ENCODE peak calls at places on chromosome 18, in eight cellular contexts. F is HCT116; A is upper lobe of left lung; I is IMR-90; O is Peyer's patch; L is uterus; D is sigmoid colon; E is CD8-positive, alpha-beta memory T cell. S is an unnamed sample. For H3K4me1 and H3K9me3, the result is how much of the 10 kb centered on the place peaks cover.

GRCh38 chr18:31100598-31101147 is 1.5 kb downstream of the DSC2 start:
- DNase-seq in L (no peak), I (no peak), E (no peak), O (no peak), D (no peak), A (peak), F (no peak), S (no peak)

GRCh38 chr18:56888978-56889377 is 237.8 kb downstream of the WDR7 start:
- DNase-seq in D (no peak), O (no peak), E (no peak), A (no peak), I (no peak), L (no peak), F (no peak), S (no peak)

GRCh38 chr18:7778181-7778580 is 211.1 kb downstream of the PTPRM start:
- DNase-seq in I (peak), F (no peak), L (no peak), E (no peak), O (no peak), D (no peak), A (no peak), S (no peak)

GRCh38 chr18:49072940-49073339 is 122.2 kb upstream of the SMAD7 start:
- DNase-seq in L (no peak), I (peak), A (no peak), D (no peak), O (no peak), F (no peak), E (no peak), S (no peak)

GRCh38 chr18:55144226-55144625 is 185.0 kb upstream of the CCDC68 start:
- DNase-seq in F (no peak), A (no peak), I (no peak), L (no peak), E (no peak), D (no peak), O (no peak), S (no peak)

GRCh38 chr18:69882965-69883668 is 64.6 kb downstream of the CD226 start:
- DNase-seq in E (no peak), I (no peak), A (no peak), F (no peak), L (no peak), O (no peak), D (no peak), S (no peak)

GRCh38 chr18:48667276-48668254 is 128.7 kb downstream of the CTIF start:
- DNase-seq in E (no peak), F (no peak), D (no peak), L (no peak), I (peak), O (no peak), A (no peak), S (no peak)

GRCh38 chr18:75679347-75679746 is 251.8 kb upstream of the SMIM21 start:
- DNase-seq in A (no peak), E (no peak), O (no peak), I (no peak), F (no peak), D (peak), L (peak), S (no peak)

GRCh38 chr18:74722237-74722636 is 124.6 kb downstream of the ZNF407 start:
- DNase-seq in I (peak), D (no peak), O (no peak), A (peak), L (no peak), E (no peak), F (no peak), S (no peak)

GRCh38 chr18:22563098-22563707 is 145.5 kb upstream of the CTAGE1 start:
- DNase-seq in F (peak), O (no peak), D (no peak), L (no peak), E (peak), I (peak), A (peak), S (no peak)

GRCh38 chr18:51151185-51151567 is 46.3 kb downstream of the MEX3C start:
- DNase-seq in F (no peak), D (no peak), L (no peak), I (no peak), A (no peak), O (no peak), E (no peak), S (no peak)

GRCh38 chr18:48996901-48997463 is 46.2 kb upstream of the SMAD7 start:
- DNase-seq in O (no peak), D (no peak), E (peak), F (peak), A (no peak), L (no peak), I (peak), S (peak)

GRCh38 chr18:10232062-10232461 is 222.4 kb upstream of the APCDD1 start:
- DNase-seq in I (no peak), E (no peak), D (no peak), F (no peak), O (no peak), A (peak), L (no peak), S (no peak)

GRCh38 chr18:62991389-62991788 is 276.0 kb downstream of the PHLPP1 start:
- DNase-seq in A (no peak), L (no peak), D (no peak), E (no peak), O (no peak), I (no peak), F (no peak), S (no peak)

GRCh38 chr18:35526476-35527120 is 28.8 kb upstream of the INO80C start:
- DNase-seq in O (no peak), A (peak), L (peak), D (no peak), E (no peak), I (no peak), F (no peak), S (no peak)

GRCh38 chr18:62245699-62246098 is 58.6 kb downstream of the RELCH start:
- DNase-seq in F (no peak), I (no peak), O (no peak), E (no peak), D (no peak), L (no peak), A (no peak), S (no peak)

GRCh38 chr18:9106800-9107574 is 4.5 kb downstream of the NDUFV2 start:
- DNase-seq in A (no peak), E (no peak), L (no peak), F (no peak), I (no peak), O (no peak), D (no peak), S (no peak)

GRCh38 chr18:9106094-9106493 is 3.6 kb downstream of the NDUFV2 start:
- DNase-seq in E (no peak), L (no peak), O (no peak), F (no peak), A (no peak), D (no peak), I (no peak), S (no peak)

GRCh38 chr18:9105420-9105819 is 2.9 kb downstream of the NDUFV2 start:
- DNase-seq in L (no peak), E (no peak), F (no peak), O (no peak), I (no peak), A (no peak), D (no peak), S (no peak)

GRCh38 chr18:9109523-9109922 is 7.0 kb downstream of the NDUFV2 start:
- DNase-seq in F (no peak), I (peak), A (no peak), E (no peak), L (no peak), O (no peak), D (no peak), S (no peak)

DNA sequence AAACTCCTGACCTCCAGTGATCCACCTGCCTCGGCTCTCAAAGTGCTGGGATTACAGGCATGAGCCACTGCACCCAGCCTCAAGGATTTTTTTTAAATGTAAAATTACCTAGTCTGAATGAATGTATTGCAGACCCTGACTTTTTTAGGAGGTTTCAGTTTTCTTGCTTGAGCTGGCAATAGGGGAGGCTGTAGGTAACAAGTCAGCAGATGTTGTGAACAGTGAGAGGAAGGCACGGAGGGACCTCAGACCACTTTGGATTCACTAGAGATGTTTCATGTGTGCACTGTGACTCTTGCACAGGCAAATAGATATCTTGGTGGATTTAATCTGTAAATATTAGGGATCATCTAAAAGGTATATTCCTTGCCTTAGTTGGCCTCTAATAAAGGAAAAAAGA is 6.4 kb downstream of the NDUFV2 start:
- DNase-seq in F (no peak), O (no peak), I (no peak), A (no peak), E (no peak), L (no peak), D (no peak), S (no peak)
- H3K4me1 ChIP-seq in F (under half), O (half or more), I (under half), A (half or more), E (half or more), L (under half), D (half or more), S (under half)

GRCh38 chr18:2963048-2963447 is 49.9 kb downstream of the LPIN2 start:
- DNase-seq in E (peak), D (no peak), A (no peak), I (no peak), O (no peak), L (no peak), F (no peak), S (peak)

GRCh38 chr18:2959341-2959740 is 53.6 kb downstream of the LPIN2 start:
- DNase-seq in E (no peak), O (no peak), I (no peak), A (no peak), L (no peak), D (no peak), F (no peak), S (no peak)

GRCh38 chr18:2961828-2962227 is 51.1 kb downstream of the LPIN2 start:
- DNase-seq in F (no peak), A (no peak), O (peak), E (no peak), D (no peak), I (peak), L (no peak), S (no peak)

GRCh38 chr18:2958819-2959298 is 54.1 kb downstream of the LPIN2 start:
- DNase-seq in E (peak), F (no peak), L (no peak), D (peak), I (peak), O (no peak), A (peak), S (no peak)

DNA sequence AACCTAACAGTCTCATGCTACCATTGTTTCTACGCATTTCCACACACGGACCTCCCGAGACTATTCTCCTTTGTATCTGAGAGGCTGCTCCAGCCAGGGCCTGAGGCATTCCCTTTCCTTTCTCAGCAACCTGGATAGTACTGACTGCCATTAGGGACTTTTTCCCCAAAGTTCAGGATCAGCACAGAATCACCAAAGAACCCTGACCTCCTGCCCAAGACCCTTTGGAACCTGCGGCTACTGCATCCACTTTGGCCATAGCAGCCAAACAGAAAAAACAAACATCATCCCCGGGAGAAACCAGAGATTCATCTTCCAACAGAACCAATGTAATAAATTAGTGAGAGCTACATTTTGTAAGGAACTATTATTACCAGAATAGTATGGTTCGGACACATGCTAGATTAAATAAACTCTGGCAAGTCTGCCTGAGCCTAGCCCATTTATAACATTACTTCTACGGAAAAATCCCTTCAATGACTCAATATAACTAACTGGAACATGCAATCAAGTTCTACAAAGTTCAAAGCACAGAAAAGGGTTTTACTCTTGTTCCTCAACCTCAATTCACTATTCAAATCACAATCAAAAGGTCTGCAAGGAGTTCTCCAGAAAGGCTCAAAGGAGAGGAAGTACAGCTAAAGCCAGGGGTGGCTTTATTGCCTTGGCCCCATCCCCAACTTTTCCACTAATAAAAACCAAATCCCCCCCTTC is 51.8 kb downstream of the LPIN2 start:
- DNase-seq in I (peak), E (no peak), O (no peak), D (no peak), F (no peak), L (no peak), A (no peak), S (no peak)
- H3K27ac ChIP-seq in I (no peak), E (peak), O (peak), D (peak), F (no peak), L (peak), A (peak), S (peak)

GRCh38 chr18:79424880-79425572 is 29.3 kb downstream of the NFATC1 start:
- DNase-seq in I (no peak), L (no peak), D (no peak), E (no peak), O (no peak), F (no peak), A (no peak), S (no peak)

GRCh38 chr18:79422022-79422782 is 26.5 kb downstream of the NFATC1 start:
- DNase-seq in O (no peak), A (no peak), I (peak), E (no peak), L (no peak), D (no peak), F (no peak), S (no peak)

GRCh38 chr18:79422783-79423165 is 27.0 kb downstream of the NFATC1 start:
- DNase-seq in I (no peak), A (no peak), L (no peak), O (no peak), D (no peak), F (no peak), E (no peak), S (no peak)

GRCh38 chr18:79424008-79424565 is 28.4 kb downstream of the NFATC1 start:
- DNase-seq in O (no peak), A (no peak), L (peak), I (no peak), D (peak), F (no peak), E (no peak), S (no peak)

GRCh38 chr18:79423211-79424007 is 27.7 kb downstream of the NFATC1 start:
- DNase-seq in F (no peak), O (no peak), D (no peak), A (no peak), E (no peak), I (no peak), L (no peak), S (no peak)
- H3K9me3 ChIP-seq in F (under half), O (under half), D (under half), A (under half), E (under half), I (under half), L (under half), S (under half)

DNA sequence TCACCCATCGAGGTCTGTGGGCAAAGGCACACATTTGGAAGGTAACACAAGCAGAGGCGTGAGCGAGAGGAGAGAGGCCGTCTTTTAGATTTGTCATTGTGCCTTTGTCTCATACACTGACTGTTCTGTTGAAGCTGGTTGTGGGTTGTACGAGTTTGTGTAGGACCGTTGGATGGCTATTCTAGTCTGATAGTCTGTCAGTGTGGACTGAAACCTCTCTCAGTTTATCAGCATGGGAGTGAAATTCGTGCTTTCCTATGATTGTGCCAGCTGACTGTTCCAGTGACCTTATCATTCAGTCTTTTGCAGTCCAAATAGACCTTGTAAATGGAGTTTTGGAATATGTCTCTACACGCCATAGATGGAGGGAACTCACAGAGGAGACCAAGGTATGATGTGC is 143.5 kb downstream of the LDLRAD4 start:
- DNase-seq in E (no peak), I (no peak), L (no peak), D (no peak), O (no peak), F (no peak), A (no peak), S (no peak)
- H3K4me1 ChIP-seq in E (under half), I (under half), L (under half), D (under half), O (under half), F (under half), A (under half), S (under half)

DNA sequence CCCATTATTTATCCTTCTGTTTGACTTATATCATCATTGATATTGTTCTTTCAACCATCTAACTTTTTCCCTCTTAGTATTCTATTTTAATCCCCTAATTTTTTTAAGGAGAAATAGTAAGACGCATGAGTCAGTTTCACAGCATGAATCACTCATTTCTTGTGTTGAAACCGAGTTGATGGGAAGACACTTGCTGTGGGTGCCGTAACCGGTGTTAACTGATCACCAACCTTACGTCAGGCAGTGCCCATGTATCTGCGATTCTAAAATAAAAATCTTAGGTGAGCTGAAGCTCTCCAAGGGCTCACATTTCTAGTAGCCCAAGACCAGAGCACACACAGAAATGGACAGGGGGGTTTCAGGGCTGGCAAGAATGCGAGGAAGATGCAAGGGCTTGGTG is 348.1 kb downstream of the GALR1 start:
- DNase-seq in F (no peak), L (no peak), I (no peak), O (no peak), A (no peak), E (no peak), D (no peak), S (no peak)
- H3K27ac ChIP-seq in F (no peak), L (no peak), I (no peak), O (no peak), A (no peak), E (no peak), D (no peak), S (no peak)

GRCh38 chr18:78580835-78581339 is 398.7 kb upstream of the SALL3 start:
- DNase-seq in A (no peak), D (no peak), I (no peak), E (no peak), L (no peak), F (no peak), O (no peak), S (no peak)

GRCh38 chr18:78582131-78582789 is 397.4 kb upstream of the SALL3 start:
- DNase-seq in O (no peak), I (no peak), D (no peak), L (no peak), F (no peak), E (no peak), A (peak), S (no peak)

GRCh38 chr18:78576967-78577366 is 402.7 kb upstream of the SALL3 start:
- DNase-seq in L (no peak), F (no peak), O (no peak), D (no peak), A (no peak), I (no peak), E (no peak), S (no peak)

GRCh38 chr18:78579854-78580577 is 399.6 kb upstream of the SALL3 start:
- DNase-seq in O (no peak), I (no peak), E (no peak), D (no peak), A (no peak), F (no peak), L (no peak), S (no peak)

GRCh38 chr18:78579449-78579848 is 400.2 kb upstream of the SALL3 start:
- DNase-seq in F (no peak), O (no peak), A (no peak), I (no peak), L (no peak), E (no peak), D (no peak), S (no peak)
- H3K9me3 ChIP-seq in F (under half), O (under half), A (under half), I (half or more), L (under half), E (under half), D (under half), S (under half)

DNA sequence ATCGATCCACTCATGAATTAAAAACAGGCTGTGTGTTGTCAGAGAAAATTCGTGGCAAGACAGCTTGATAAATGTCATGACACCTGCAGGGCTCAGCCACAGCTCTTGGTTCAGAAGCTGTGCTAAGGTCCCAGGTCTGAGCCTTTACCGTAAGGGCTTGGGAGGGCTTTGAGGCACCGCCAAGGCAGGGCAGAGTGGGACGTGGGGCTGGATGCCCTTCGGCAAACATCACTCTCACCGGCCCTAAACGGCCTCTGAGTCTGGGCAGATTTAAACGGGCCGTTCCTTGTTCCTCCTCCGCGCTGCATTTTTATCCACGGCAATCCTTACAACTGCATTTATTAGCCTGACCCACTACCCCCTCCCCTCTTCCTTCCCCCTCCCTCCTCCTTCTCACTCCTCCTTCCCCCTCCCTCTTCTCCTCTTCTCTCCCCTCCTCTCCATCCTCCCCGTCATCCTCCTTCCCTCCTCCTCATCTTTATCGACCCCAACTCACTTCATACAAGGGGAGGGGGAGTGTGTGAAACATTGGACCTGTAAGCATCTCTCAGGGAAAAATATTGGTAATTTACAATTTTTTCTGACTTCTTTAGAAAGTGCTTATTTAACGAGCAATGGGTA is 33.9 kb downstream of the MBP start:
- DNase-seq in A (peak), F (no peak), D (no peak), O (no peak), E (no peak), I (no peak), L (no peak), S (no peak)
- H3K4me1 ChIP-seq in A (half or more), F (under half), D (under half), O (half or more), E (half or more), I (under half), L (under half), S (half or more)